ENCODE peak calls at places on chromosome 6, in eight cellular contexts. G, A, L, J, H, S, K and N are unnamed samples.

GRCh38 chr6:132391391-132392291 is 9.6 kb downstream of the MOXD1 start:
- DNase-seq in A (no peak), H (no peak), G (no peak), S (no peak), L (peak; percentile 36), K (peak; percentile 81), J (no peak), N (peak; percentile 77)

GRCh38 chr6:52535711-52536423 is 41.0 kb downstream of the TRAM2 start:
- DNase-seq in K (no peak), J (no peak), H (no peak), L (no peak), S (no peak), G (no peak), A (no peak), N (no peak)

GRCh38 chr6:18632670-18633410 is 245.7 kb downstream of the RNF144B start:
- DNase-seq in L (no peak), K (peak; percentile 31), A (no peak), S (no peak), H (no peak), J (no peak), G (no peak), N (peak; percentile 15)

GRCh38 chr6:13455604-13456003 is 31.8 kb downstream of the GFOD1 start:
- DNase-seq in J (no peak), K (no peak), A (peak; percentile 23), G (no peak), L (no peak), H (no peak), S (no peak), N (no peak)

GRCh38 chr6:13327691-13328075 is 654 bp downstream of the TBC1D7 start:
- DNase-seq in L (no peak), H (no peak), K (no peak), G (no peak), A (no peak), J (no peak), S (peak; percentile 28), N (no peak)

GRCh38 chr6:15962449-15962764 is 166.5 kb upstream of the MYLIP start:
- DNase-seq in H (no peak), K (peak; percentile 68), G (no peak), J (peak; percentile 23), A (no peak), S (no peak), L (peak; percentile 47), N (peak; percentile 81)

GRCh38 chr6:130296854-130297253 is 69.0 kb upstream of the TMEM200A start:
- DNase-seq in A (no peak), J (no peak), L (no peak), K (peak; percentile 23), G (no peak), S (no peak), H (no peak), N (no peak)

GRCh38 chr6:157667211-157668033 is 155.6 kb upstream of the SNX9 start:
- DNase-seq in A (peak; percentile 77), S (peak; percentile 82), L (peak; percentile 54), G (peak; percentile 50), K (peak; percentile 32), H (peak; percentile 61), J (peak; percentile 66), N (peak; percentile 69)

GRCh38 chr6:21742238-21742660 is 148.7 kb downstream of the SOX4 start:
- DNase-seq in G (no peak), H (no peak), J (no peak), S (no peak), A (no peak), K (peak; percentile 79), L (no peak), N (peak; percentile 88)

GRCh38 chr6:140174509-140174908 is 800.1 kb upstream of the CITED2 start:
- DNase-seq in K (peak; percentile 98), J (no peak), G (no peak), L (peak; percentile 73), S (no peak), H (no peak), A (no peak), N (peak; percentile 89)